ENCODE peak calls at places on chromosomes 7 and 10, in six cellular contexts. P, J, W, X, O and Q are unnamed samples.
A peak's percentile ranks its signal among the peaks of the same experiment; 100 is the strongest.

GRCh38 chr7:151012921-151013347 is 11.4 kb downstream of the ATG9B start:
- DNase-seq in X (no peak), W (no peak), O (peak; percentile 45), P (no peak), J (no peak), Q (no peak)

GRCh38 chr7:18426564-18427226 is 68.9 kb upstream of the HDAC9 start:
- DNase-seq in X (no peak), O (peak; percentile 65), J (no peak), P (no peak), W (no peak), Q (no peak)

GRCh38 chr10:102493771-102494170 is 8.7 kb downstream of the ACTR1A start:
- DNase-seq in W (no peak), J (no peak), O (no peak), P (no peak), X (no peak), Q (no peak)

GRCh38 chr7:22453159-22453558 is 46.8 kb downstream of the STEAP1B start:
- DNase-seq in W (no peak), P (no peak), J (no peak), X (no peak), O (no peak), Q (no peak)

GRCh38 chr10:14891151-14891550 is 12.5 kb downstream of the SUV39H2 start:
- DNase-seq in J (no peak), X (no peak), W (no peak), P (no peak), O (no peak), Q (no peak)

GRCh38 chr10:109428775-109429480 is 494.4 kb downstream of the XPNPEP1 start:
- DNase-seq in J (no peak), X (no peak), W (no peak), P (no peak), O (no peak), Q (no peak)

GRCh38 chr10:69742928-69743602 is 58.6 kb upstream of the COL13A1 start:
- DNase-seq in P (no peak), X (no peak), O (peak; percentile 40), W (no peak), J (no peak), Q (peak; percentile 47)

GRCh38 chr10:132306951-132307751 is 599 bp downstream of the STK32C start:
- DNase-seq in P (no peak), X (no peak), O (no peak), J (no peak), W (peak; percentile 29), Q (no peak)

GRCh38 chr10:107813396-107813795 is 648.9 kb upstream of the SORCS1 start:
- DNase-seq in W (no peak), P (no peak), O (no peak), J (no peak), X (no peak), Q (no peak)

GRCh38 chr7:69772699-69773436 is 174.6 kb downstream of the AUTS2 start:
- DNase-seq in J (no peak), X (no peak), W (no peak), O (no peak), P (no peak), Q (no peak)

GRCh38 chr7:122528879-122529481 is 169.9 kb downstream of the RNF133 start:
- DNase-seq in P (no peak), W (no peak), X (peak; percentile 4), J (no peak), O (peak; percentile 27), Q (no peak)

GRCh38 chr7:48250441-48250951 is 79.2 kb downstream of the ABCA13 start:
- DNase-seq in J (no peak), O (peak; percentile 51), W (no peak), X (no peak), P (no peak), Q (no peak)

GRCh38 chr10:78902815-78903214 is 166.0 kb upstream of the ZMIZ1 start:
- DNase-seq in J (no peak), P (no peak), O (no peak), X (no peak), W (no peak), Q (no peak)

GRCh38 chr7:80133361-80134104 is 1.1 kb upstream of the GNAI1 start:
- DNase-seq in W (no peak), X (no peak), J (no peak), P (no peak), O (no peak), Q (no peak)

GRCh38 chr7:151404216-151405011 is 5.4 kb downstream of the WDR86 start:
- DNase-seq in W (no peak), O (peak; percentile 19), P (no peak), J (no peak), X (no peak), Q (peak; percentile 90)

GRCh38 chr10:62186999-62187695 is 81.5 kb downstream of the RTKN2 start:
- DNase-seq in W (no peak), J (no peak), P (no peak), O (no peak), X (no peak), Q (no peak)

GRCh38 chr10:70664702-70665195 is 7.6 kb upstream of the ADAMTS14 start:
- DNase-seq in W (no peak), J (no peak), O (peak; percentile 99), P (peak; percentile 99), X (peak; percentile 92), Q (peak; percentile 89)

GRCh38 chr7:13797545-13797944 is 191.9 kb downstream of the ETV1 start:
- DNase-seq in W (no peak), X (no peak), O (no peak), P (no peak), J (no peak), Q (no peak)

GRCh38 chr10:1420663-1421362 is 316.5 kb downstream of the ADARB2 start:
- DNase-seq in O (no peak), P (no peak), W (peak; percentile 13), J (no peak), X (no peak), Q (peak; percentile 30)

GRCh38 chr10:76779821-76780281 is 857.8 kb downstream of the KCNMA1 start:
- DNase-seq in P (no peak), O (no peak), W (no peak), J (no peak), X (no peak), Q (no peak)

GRCh38 chr7:140402178-140402835 is 1.6 kb upstream of the RAB19 start:
- DNase-seq in P (peak; percentile 48), J (no peak), X (no peak), O (peak; percentile 9), W (no peak), Q (no peak)

GRCh38 chr7:137853053-137853452 is 6.3 kb upstream of the DGKI start:
- DNase-seq in P (no peak), J (no peak), O (no peak), W (no peak), X (no peak), Q (no peak)

GRCh38 chr10:6009159-6009558 is 31.8 kb upstream of the IL15RA start:
- DNase-seq in W (no peak), J (no peak), X (peak; percentile 44), P (peak; percentile 4), O (no peak), Q (no peak)

GRCh38 chr7:4845740-4846142 is 16.1 kb downstream of the PAPOLB start:
- DNase-seq in P (no peak), O (no peak), W (no peak), X (no peak), J (no peak), Q (no peak)

GRCh38 chr10:53843691-53844362 is 957.2 kb downstream of the PCDH15 start:
- DNase-seq in J (no peak), O (no peak), P (no peak), X (no peak), W (no peak), Q (no peak)

GRCh38 chr10:63603709-63604445 is 82.7 kb downstream of the REEP3 start:
- DNase-seq in W (no peak), X (no peak), J (no peak), P (peak; percentile 57), O (peak; percentile 19), Q (no peak)

GRCh38 chr7:841943-842342 is 9.7 kb downstream of the SUN1 start:
- DNase-seq in P (no peak), W (no peak), O (no peak), X (no peak), J (no peak), Q (no peak)

GRCh38 chr7:140494877-140495276 is 15.6 kb upstream of the MKRN1 start:
- DNase-seq in X (no peak), J (no peak), P (no peak), O (no peak), W (no peak), Q (no peak)

GRCh38 chr10:111098679-111099437 is 22.0 kb downstream of the ADRA2A start:
- DNase-seq in X (no peak), J (no peak), P (no peak), W (no peak), O (peak; percentile 22), Q (no peak)